ENCODE peak calls at places on chromosomes 4 and X, in ten cellular contexts. One of them, this sample, is unnamed.

GRCh38 chrX:13659057-13659456 is 6.1 kb downstream of the TCEANC start:
- DNase-seq in pancreas: no peak
- DNase-seq in colonic mucosa: no peak
- DNase-seq in cardiac muscle cell: no peak
- DNase-seq in AG04450: no peak
- DNase-seq in psoas muscle: no peak
- DNase-seq in lung: no peak
- DNase-seq in brain microvascular endothelial cell: peak
- DNase-seq in suprapubic skin: no peak
- DNase-seq in RWPE1: peak
- DNase-seq in this sample: no peak

GRCh38 chrX:40008841-40009461 is 88.8 kb downstream of the BCOR start:
- DNase-seq in brain microvascular endothelial cell: no peak
- DNase-seq in pancreas: no peak
- DNase-seq in colonic mucosa: no peak
- DNase-seq in lung: no peak
- DNase-seq in RWPE1: no peak
- DNase-seq in psoas muscle: peak
- DNase-seq in cardiac muscle cell: peak
- DNase-seq in AG04450: no peak
- DNase-seq in suprapubic skin: peak
- DNase-seq in this sample: no peak

GRCh38 chr4:8393593-8394038 is 46.9 kb downstream of the ACOX3 start:
- DNase-seq in pancreas: no peak
- DNase-seq in psoas muscle: peak
- DNase-seq in cardiac muscle cell: no peak
- DNase-seq in colonic mucosa: peak
- DNase-seq in AG04450: peak
- DNase-seq in RWPE1: peak
- DNase-seq in brain microvascular endothelial cell: peak
- DNase-seq in suprapubic skin: no peak
- DNase-seq in lung: peak
- DNase-seq in this sample: peak

GRCh38 chr4:3850128-3850527 is 83.9 kb downstream of the ADRA2C start:
- DNase-seq in colonic mucosa: no peak
- DNase-seq in cardiac muscle cell: no peak
- DNase-seq in psoas muscle: no peak
- DNase-seq in brain microvascular endothelial cell: no peak
- DNase-seq in AG04450: no peak
- DNase-seq in lung: no peak
- DNase-seq in suprapubic skin: no peak
- DNase-seq in pancreas: no peak
- DNase-seq in RWPE1: no peak
- DNase-seq in this sample: no peak

GRCh38 chr4:3336389-3337356 is 43.9 kb downstream of the RGS12 start:
- DNase-seq in psoas muscle: no peak
- DNase-seq in cardiac muscle cell: no peak
- DNase-seq in colonic mucosa: no peak
- DNase-seq in brain microvascular endothelial cell: no peak
- DNase-seq in RWPE1: no peak
- DNase-seq in AG04450: no peak
- DNase-seq in lung: no peak
- DNase-seq in suprapubic skin: no peak
- DNase-seq in pancreas: no peak
- DNase-seq in this sample: no peak

GRCh38 chr4:81220269-81220668 is 5.2 kb upstream of the PRKG2 start:
- DNase-seq in lung: no peak
- DNase-seq in pancreas: no peak
- DNase-seq in brain microvascular endothelial cell: no peak
- DNase-seq in RWPE1: no peak
- DNase-seq in AG04450: no peak
- DNase-seq in suprapubic skin: no peak
- DNase-seq in colonic mucosa: no peak
- DNase-seq in psoas muscle: no peak
- DNase-seq in cardiac muscle cell: no peak
- DNase-seq in this sample: no peak

GRCh38 chr4:71004281-71004851 is 10.9 kb downstream of the DCK start:
- DNase-seq in lung: no peak
- DNase-seq in pancreas: no peak
- DNase-seq in psoas muscle: no peak
- DNase-seq in colonic mucosa: no peak
- DNase-seq in brain microvascular endothelial cell: no peak
- DNase-seq in AG04450: no peak
- DNase-seq in suprapubic skin: no peak
- DNase-seq in cardiac muscle cell: peak
- DNase-seq in RWPE1: no peak
- DNase-seq in this sample: no peak

GRCh38 chr4:110411599-110412011 is 64.3 kb upstream of the ENPEP start:
- DNase-seq in pancreas: no peak
- DNase-seq in suprapubic skin: no peak
- DNase-seq in colonic mucosa: peak
- DNase-seq in lung: no peak
- DNase-seq in brain microvascular endothelial cell: no peak
- DNase-seq in RWPE1: no peak
- DNase-seq in AG04450: no peak
- DNase-seq in cardiac muscle cell: no peak
- DNase-seq in psoas muscle: no peak
- DNase-seq in this sample: no peak

GRCh38 chr4:40856836-40857362 is 107.1 kb downstream of the NSUN7 start:
- DNase-seq in AG04450: no peak
- DNase-seq in brain microvascular endothelial cell: no peak
- DNase-seq in lung: peak
- DNase-seq in psoas muscle: peak
- DNase-seq in RWPE1: peak
- DNase-seq in pancreas: peak
- DNase-seq in suprapubic skin: no peak
- DNase-seq in colonic mucosa: peak
- DNase-seq in cardiac muscle cell: peak
- DNase-seq in this sample: peak

GRCh38 chr4:174012135-174012923 is 271.1 kb downstream of the FBXO8 start:
- DNase-seq in brain microvascular endothelial cell: no peak
- DNase-seq in lung: no peak
- DNase-seq in suprapubic skin: no peak
- DNase-seq in cardiac muscle cell: no peak
- DNase-seq in AG04450: no peak
- DNase-seq in RWPE1: no peak
- DNase-seq in psoas muscle: no peak
- DNase-seq in colonic mucosa: no peak
- DNase-seq in pancreas: no peak
- DNase-seq in this sample: no peak

GRCh38 chrX:41759817-41760216 is 35.8 kb downstream of the GPR82 start:
- DNase-seq in lung: no peak
- DNase-seq in colonic mucosa: no peak
- DNase-seq in AG04450: no peak
- DNase-seq in cardiac muscle cell: peak
- DNase-seq in psoas muscle: no peak
- DNase-seq in pancreas: no peak
- DNase-seq in RWPE1: no peak
- DNase-seq in brain microvascular endothelial cell: peak
- DNase-seq in suprapubic skin: no peak
- DNase-seq in this sample: no peak

GRCh38 chr4:5618051-5619010 is 90.0 kb downstream of the EVC2 start:
- DNase-seq in psoas muscle: no peak
- DNase-seq in cardiac muscle cell: no peak
- DNase-seq in AG04450: no peak
- DNase-seq in brain microvascular endothelial cell: no peak
- DNase-seq in suprapubic skin: no peak
- DNase-seq in colonic mucosa: no peak
- DNase-seq in pancreas: no peak
- DNase-seq in lung: no peak
- DNase-seq in RWPE1: no peak
- DNase-seq in this sample: no peak

GRCh38 chr4:20252656-20253271 is 1.1 kb downstream of the SLIT2 start:
- DNase-seq in brain microvascular endothelial cell: no peak
- DNase-seq in RWPE1: no peak
- DNase-seq in AG04450: no peak
- DNase-seq in suprapubic skin: peak
- DNase-seq in colonic mucosa: no peak
- DNase-seq in pancreas: peak
- DNase-seq in psoas muscle: peak
- DNase-seq in lung: peak
- DNase-seq in cardiac muscle cell: peak
- DNase-seq in this sample: peak

GRCh38 chrX:115909017-115909416 is 261.5 kb upstream of the AGTR2 start:
- DNase-seq in psoas muscle: no peak
- DNase-seq in RWPE1: no peak
- DNase-seq in AG04450: no peak
- DNase-seq in suprapubic skin: no peak
- DNase-seq in lung: no peak
- DNase-seq in cardiac muscle cell: no peak
- DNase-seq in colonic mucosa: no peak
- DNase-seq in pancreas: no peak
- DNase-seq in brain microvascular endothelial cell: no peak
- DNase-seq in this sample: no peak

GRCh38 chrX:68937581-68937980 is 108.8 kb downstream of the EFNB1 start:
- DNase-seq in cardiac muscle cell: no peak
- DNase-seq in colonic mucosa: no peak
- DNase-seq in suprapubic skin: no peak
- DNase-seq in lung: no peak
- DNase-seq in AG04450: no peak
- DNase-seq in pancreas: no peak
- DNase-seq in brain microvascular endothelial cell: no peak
- DNase-seq in RWPE1: no peak
- DNase-seq in psoas muscle: no peak
- DNase-seq in this sample: no peak

GRCh38 chrX:68935362-68935761 is 106.5 kb downstream of the EFNB1 start:
- DNase-seq in lung: no peak
- DNase-seq in colonic mucosa: no peak
- DNase-seq in cardiac muscle cell: no peak
- DNase-seq in psoas muscle: no peak
- DNase-seq in brain microvascular endothelial cell: no peak
- DNase-seq in pancreas: no peak
- DNase-seq in RWPE1: no peak
- DNase-seq in suprapubic skin: peak
- DNase-seq in AG04450: no peak
- DNase-seq in this sample: no peak

GRCh38 chrX:68936608-68937007 is 107.8 kb downstream of the EFNB1 start:
- DNase-seq in AG04450: peak
- DNase-seq in colonic mucosa: no peak
- DNase-seq in suprapubic skin: peak
- DNase-seq in psoas muscle: no peak
- DNase-seq in pancreas: no peak
- DNase-seq in RWPE1: peak
- DNase-seq in brain microvascular endothelial cell: peak
- DNase-seq in lung: no peak
- DNase-seq in cardiac muscle cell: no peak
- DNase-seq in this sample: no peak

GRCh38 chrX:68934922-68935321 is 106.1 kb downstream of the EFNB1 start:
- DNase-seq in RWPE1: no peak
- DNase-seq in cardiac muscle cell: no peak
- DNase-seq in psoas muscle: no peak
- DNase-seq in brain microvascular endothelial cell: no peak
- DNase-seq in AG04450: no peak
- DNase-seq in pancreas: no peak
- DNase-seq in colonic mucosa: no peak
- DNase-seq in suprapubic skin: peak
- DNase-seq in lung: no peak
- DNase-seq in this sample: no peak

DNA sequence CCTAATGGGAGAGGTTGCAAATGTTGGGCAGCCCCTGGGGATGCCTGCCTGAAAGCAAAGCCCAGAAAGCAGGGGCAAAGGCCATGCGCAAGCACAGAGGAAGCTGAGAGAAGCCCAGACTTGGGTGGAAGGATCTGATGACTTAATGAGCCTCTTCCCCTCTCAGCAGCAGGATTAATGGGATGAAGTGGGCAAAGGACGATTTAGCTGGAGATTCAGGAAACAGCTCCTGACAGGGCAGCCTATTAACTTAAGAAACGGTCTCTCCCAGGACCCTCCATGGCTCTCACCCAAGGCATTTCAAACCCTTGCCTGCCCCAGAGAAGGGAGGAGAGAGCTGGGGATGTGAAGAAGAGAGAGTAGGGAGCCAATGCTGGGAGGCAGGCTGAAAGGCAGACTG is 107.4 kb downstream of the EFNB1 start:
- DNase-seq in lung: no peak
- DNase-seq in pancreas: no peak
- DNase-seq in AG04450: no peak
- DNase-seq in psoas muscle: no peak
- DNase-seq in cardiac muscle cell: no peak
- DNase-seq in suprapubic skin: peak
- DNase-seq in colonic mucosa: no peak
- DNase-seq in RWPE1: no peak
- DNase-seq in brain microvascular endothelial cell: no peak
- DNase-seq in this sample: no peak
- H3K27ac ChIP-seq in lung: peak
- H3K27ac ChIP-seq in pancreas: no peak
- H3K27ac ChIP-seq in AG04450: peak
- H3K27ac ChIP-seq in psoas muscle: no peak
- H3K27ac ChIP-seq in cardiac muscle cell: no peak
- H3K27ac ChIP-seq in suprapubic skin: no peak
- H3K27ac ChIP-seq in colonic mucosa: no peak
- H3K27ac ChIP-seq in RWPE1: peak
- H3K27ac ChIP-seq in brain microvascular endothelial cell: no peak
- H3K27ac ChIP-seq in this sample: no peak

DNA sequence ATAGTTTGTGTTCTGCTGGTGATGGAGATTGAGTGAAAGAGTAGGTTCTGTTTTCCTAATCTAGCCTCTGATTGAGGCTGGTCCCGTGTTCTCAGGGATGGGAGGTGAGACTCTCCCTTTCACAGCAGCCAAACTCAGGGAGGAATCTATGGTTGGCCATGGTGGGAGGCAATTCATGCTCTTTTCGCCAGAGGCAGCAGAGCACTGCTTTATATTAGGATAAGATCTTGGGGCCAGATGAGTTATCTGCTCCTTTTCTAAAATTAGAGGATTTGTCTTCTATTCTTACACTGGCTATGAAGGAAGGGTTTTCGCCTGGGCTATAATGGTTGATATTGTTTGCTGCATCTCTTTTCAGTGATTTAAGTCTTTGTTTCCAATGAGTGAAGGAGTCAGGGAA is 63.9 kb upstream of the NLGN4X start:
- DNase-seq in psoas muscle: no peak
- DNase-seq in brain microvascular endothelial cell: no peak
- DNase-seq in RWPE1: no peak
- DNase-seq in suprapubic skin: no peak
- DNase-seq in AG04450: no peak
- DNase-seq in lung: no peak
- DNase-seq in pancreas: no peak
- DNase-seq in colonic mucosa: no peak
- DNase-seq in cardiac muscle cell: no peak
- DNase-seq in this sample: no peak
- TF ChIP-seq CTCF in psoas muscle: no peak
- TF ChIP-seq CTCF in brain microvascular endothelial cell: no peak
- TF ChIP-seq CTCF in RWPE1: no peak
- TF ChIP-seq CTCF in suprapubic skin: no peak
- TF ChIP-seq CTCF in AG04450: no peak
- TF ChIP-seq CTCF in lung: no peak
- TF ChIP-seq CTCF in pancreas: no peak
- TF ChIP-seq CTCF in colonic mucosa: no peak
- TF ChIP-seq CTCF in cardiac muscle cell: no peak
- TF ChIP-seq CTCF in this sample: no peak

GRCh38 chr4:159216834-159217233 is 114.0 kb downstream of the RAPGEF2 start:
- DNase-seq in suprapubic skin: no peak
- DNase-seq in AG04450: no peak
- DNase-seq in cardiac muscle cell: peak
- DNase-seq in colonic mucosa: no peak
- DNase-seq in RWPE1: no peak
- DNase-seq in pancreas: no peak
- DNase-seq in brain microvascular endothelial cell: no peak
- DNase-seq in psoas muscle: no peak
- DNase-seq in lung: no peak
- DNase-seq in this sample: no peak
- H3K27ac ChIP-seq in suprapubic skin: no peak
- H3K27ac ChIP-seq in AG04450: no peak
- H3K27ac ChIP-seq in cardiac muscle cell: peak
- H3K27ac ChIP-seq in colonic mucosa: no peak
- H3K27ac ChIP-seq in RWPE1: no peak
- H3K27ac ChIP-seq in pancreas: no peak
- H3K27ac ChIP-seq in brain microvascular endothelial cell: no peak
- H3K27ac ChIP-seq in psoas muscle: peak
- H3K27ac ChIP-seq in lung: peak
- H3K27ac ChIP-seq in this sample: no peak

GRCh38 chr4:108155373-108155772 is 13.4 kb downstream of the LEF1 start:
- DNase-seq in lung: no peak
- DNase-seq in suprapubic skin: no peak
- DNase-seq in colonic mucosa: no peak
- DNase-seq in AG04450: no peak
- DNase-seq in cardiac muscle cell: peak
- DNase-seq in brain microvascular endothelial cell: no peak
- DNase-seq in RWPE1: no peak
- DNase-seq in psoas muscle: no peak
- DNase-seq in pancreas: no peak
- DNase-seq in this sample: no peak
- TF ChIP-seq CTCF in lung: no peak
- TF ChIP-seq CTCF in suprapubic skin: no peak
- TF ChIP-seq CTCF in colonic mucosa: no peak
- TF ChIP-seq CTCF in AG04450: peak
- TF ChIP-seq CTCF in cardiac muscle cell: no peak
- TF ChIP-seq CTCF in brain microvascular endothelial cell: peak
- TF ChIP-seq CTCF in RWPE1: no peak
- TF ChIP-seq CTCF in psoas muscle: no peak
- TF ChIP-seq CTCF in pancreas: no peak
- TF ChIP-seq CTCF in this sample: no peak